ENCODE peak calls at places on chromosomes 11 and 22, in eight cellular contexts. B, Y, U, N, S, F, X and P are unnamed samples. For H3K4me1, the result is how much of the 10 kb centered on the place peaks cover.

GRCh38 chr22:24028533-24028932 is 17.4 kb downstream of the CABIN1 start:
- DNase-seq in B (no peak), Y (no peak), U (no peak), N (no peak), S (no peak), F (no peak), X (peak), P (no peak)

GRCh38 chr11:44771252-44771734 is 44.5 kb downstream of the TSPAN18 start:
- DNase-seq in B (peak), Y (no peak), U (no peak), N (peak), S (no peak), F (no peak), X (no peak), P (no peak)

GRCh38 chr11:135073870-135074269 is 661.8 kb upstream of the B3GAT1 start:
- DNase-seq in B (no peak), Y (no peak), U (no peak), N (no peak), S (no peak), F (no peak), X (no peak), P (no peak)

GRCh38 chr11:102760355-102761035 is 19.9 kb downstream of the MMP10 start:
- DNase-seq in B (no peak), Y (no peak), U (no peak), N (no peak), S (no peak), F (no peak), X (no peak), P (no peak)

GRCh38 chr11:83008581-83008923 is 63.1 kb downstream of the RAB30 start:
- DNase-seq in B (no peak), Y (no peak), U (no peak), N (no peak), S (no peak), F (no peak), X (no peak), P (no peak)

GRCh38 chr11:22624742-22625447 is 728 bp downstream of the FANCF start:
- DNase-seq in B (peak), Y (no peak), U (peak), N (peak), S (peak), F (peak), X (peak), P (peak)

GRCh38 chr11:32751381-32751780 is 43.1 kb downstream of the CCDC73 start:
- DNase-seq in B (no peak), Y (no peak), U (no peak), N (no peak), S (no peak), F (no peak), X (no peak), P (no peak)

GRCh38 chr11:69636512-69636866 is 4.5 kb upstream of the CCND1 start:
- DNase-seq in B (peak), Y (peak), U (peak), N (peak), S (peak), F (peak), X (no peak), P (peak)

GRCh38 chr11:115656041-115656440 is 151.8 kb upstream of the CADM1 start:
- DNase-seq in B (no peak), Y (no peak), U (no peak), N (no peak), S (no peak), F (no peak), X (no peak), P (no peak)

GRCh38 chr11:122354029-122354697 is 238.1 kb upstream of the BLID start:
- DNase-seq in B (no peak), Y (no peak), U (no peak), N (no peak), S (no peak), F (no peak), X (no peak), P (no peak)

GRCh38 chr11:61092280-61092766 is 10.0 kb upstream of the CD5 start:
- DNase-seq in B (peak), Y (no peak), U (no peak), N (peak), S (no peak), F (no peak), X (no peak), P (no peak)

GRCh38 chr22:32476286-32476685 is 1.7 kb downstream of the FBXO7 start:
- DNase-seq in B (no peak), Y (no peak), U (no peak), N (no peak), S (no peak), F (no peak), X (no peak), P (no peak)

GRCh38 chr11:123570939-123571590 is 83.4 kb downstream of the SCN3B start:
- DNase-seq in B (no peak), Y (no peak), U (no peak), N (no peak), S (no peak), F (no peak), X (no peak), P (no peak)

DNA sequence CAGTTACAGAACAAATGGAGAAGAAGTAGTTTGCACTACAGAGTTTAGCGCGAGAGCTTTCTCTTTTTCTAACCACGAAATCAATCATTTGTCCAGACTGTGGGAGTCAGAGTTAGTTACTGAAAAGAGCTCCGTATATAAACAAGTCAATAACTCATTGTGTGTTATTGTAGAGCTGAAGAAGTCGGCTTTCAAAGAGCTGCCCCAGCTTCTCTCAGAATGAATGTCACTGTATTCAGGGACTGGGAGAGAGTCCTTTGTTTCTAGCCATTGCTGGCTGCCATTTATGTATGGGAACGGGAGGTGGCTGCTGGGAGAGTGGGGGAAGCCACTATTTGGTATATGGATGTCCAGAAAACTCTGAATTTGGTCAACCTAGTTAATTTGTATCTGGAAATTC is 227.7 kb downstream of the DCDC1 start:
- DNase-seq in B (no peak), Y (no peak), U (no peak), N (no peak), S (no peak), F (no peak), X (no peak), P (no peak)
- H3K4me3 ChIP-seq in B (no peak), Y (no peak), U (no peak), N (no peak), S (no peak), F (no peak), X (no peak), P (no peak)

DNA sequence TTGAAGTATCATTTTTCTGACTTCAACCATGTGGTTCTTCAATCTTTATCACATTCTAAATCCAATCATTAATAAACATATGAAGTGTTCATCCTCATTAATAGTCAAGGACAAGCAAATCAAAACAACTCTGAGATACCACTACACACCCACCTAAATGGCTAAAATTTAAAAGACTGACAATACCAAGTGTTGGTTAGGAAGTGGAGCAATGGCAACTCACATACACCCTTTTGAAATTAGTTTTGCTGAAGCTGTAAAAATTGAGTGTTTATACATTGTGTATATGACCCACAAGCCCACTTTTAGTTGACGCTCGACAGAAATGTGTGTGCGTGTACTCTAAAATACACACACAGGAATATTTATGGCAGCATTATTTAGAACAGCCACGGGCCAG is 36.7 kb upstream of the LMO2 start:
- DNase-seq in B (no peak), Y (no peak), U (no peak), N (no peak), S (no peak), F (no peak), X (no peak), P (no peak)
- H3K4me1 ChIP-seq in B (under half), Y (under half), U (under half), N (under half), S (under half), F (under half), X (under half), P (under half)

GRCh38 chr11:63683133-63683991 is 2.1 kb downstream of the RTN3 start:
- DNase-seq in B (no peak), Y (no peak), U (no peak), N (no peak), S (no peak), F (no peak), X (no peak), P (no peak)
- H3K4me3 ChIP-seq in B (peak), Y (peak), U (peak), N (peak), S (peak), F (peak), X (peak), P (no peak)

DNA sequence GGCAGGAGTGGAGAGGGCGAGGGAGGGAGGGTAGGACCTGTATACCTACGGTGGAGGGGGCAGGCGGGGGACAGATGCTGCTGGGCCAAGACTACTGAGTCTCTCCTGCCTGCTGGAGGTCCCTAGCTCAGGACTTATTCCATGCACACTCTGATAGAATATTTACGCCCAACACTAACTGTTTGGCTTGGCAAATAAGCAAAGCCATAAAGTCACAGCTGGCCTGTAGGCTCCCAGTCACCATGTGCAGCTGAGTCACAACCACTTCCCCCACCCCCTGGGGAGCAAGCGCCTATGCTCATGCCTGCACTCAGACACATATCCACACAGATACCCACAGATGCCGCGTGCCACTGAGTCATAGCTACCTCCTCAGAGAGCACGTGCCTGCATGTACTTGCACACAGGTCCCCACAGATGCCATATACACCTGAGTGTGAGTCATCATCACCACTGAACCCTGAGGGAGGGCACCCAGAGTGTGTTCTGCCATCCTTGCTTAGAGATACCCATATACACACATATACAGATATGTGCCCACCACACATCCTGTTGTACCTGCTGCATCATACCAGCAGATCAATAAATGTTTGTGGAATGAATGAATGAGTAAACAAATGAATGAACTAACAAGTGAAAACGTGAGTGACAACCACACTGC is 95.8 kb downstream of the SWAP70 start:
- DNase-seq in B (peak), Y (peak), U (peak), N (peak), S (peak), F (no peak), X (peak), P (no peak)
- H3K4me1 ChIP-seq in B (under half), Y (under half), U (under half), N (under half), S (under half), F (under half), X (half or more), P (under half)

GRCh38 chr11:75997273-75997552 is 182.2 kb downstream of the UVRAG start:
- DNase-seq in B (no peak), Y (no peak), U (no peak), N (no peak), S (no peak), F (no peak), X (no peak), P (no peak)
- H3K4me3 ChIP-seq in B (no peak), Y (no peak), U (no peak), N (no peak), S (no peak), F (no peak), X (no peak), P (no peak)

GRCh38 chr22:46097268-46097900 is 52.9 kb upstream of the PPARA start:
- DNase-seq in B (no peak), Y (peak), U (no peak), N (no peak), S (no peak), F (no peak), X (no peak), P (no peak)
- H3K4me1 ChIP-seq in B (half or more), Y (under half), U (half or more), N (under half), S (under half), F (under half), X (under half), P (under half)

GRCh38 chr11:118661425-118662301 is 17.8 kb downstream of the TREH start:
- DNase-seq in B (no peak), Y (no peak), U (no peak), N (no peak), S (no peak), F (no peak), X (no peak), P (no peak)
- H3K4me3 ChIP-seq in B (no peak), Y (no peak), U (no peak), N (no peak), S (no peak), F (no peak), X (no peak), P (no peak)

DNA sequence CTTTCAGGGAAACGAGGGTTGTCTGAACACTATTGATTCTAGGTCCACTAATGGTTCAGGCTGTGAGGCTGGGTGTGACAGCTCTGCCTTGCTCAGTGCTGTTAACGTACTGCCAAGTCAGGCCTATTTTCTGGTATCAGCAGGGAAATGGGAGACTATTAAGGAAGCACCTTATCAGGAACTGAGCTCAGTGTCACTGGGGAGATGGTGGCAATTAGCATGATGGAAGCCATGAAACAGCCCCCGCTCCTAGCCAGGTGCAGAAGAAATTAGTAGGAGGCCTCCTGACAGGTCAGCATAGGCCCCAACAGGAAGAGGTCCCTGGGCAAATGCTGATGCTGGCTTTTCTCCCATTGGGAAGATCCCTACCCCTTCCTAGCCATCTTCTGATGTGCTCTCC is 42.6 kb upstream of the LMO2 start:
- DNase-seq in B (no peak), Y (no peak), U (no peak), N (no peak), S (no peak), F (no peak), X (no peak), P (no peak)
- H3K4me1 ChIP-seq in B (under half), Y (under half), U (half or more), N (under half), S (under half), F (under half), X (under half), P (under half)